ENCODE peak calls at places on chromosome 3, in seven cellular contexts. One of them, this sample, is unnamed.

GRCh38 chr3:94246136-94246535 is 183.3 kb downstream of the NSUN3 start:
- DNase-seq in H1: no peak
- DNase-seq in IMR-90: no peak
- DNase-seq in trophoblast cell: no peak
- DNase-seq in mesenchymal stem cell: no peak
- DNase-seq in H9: no peak
- DNase-seq in neuronal stem cell: no peak
- DNase-seq in this sample: no peak

GRCh38 chr3:172635588-172635987 is 75.3 kb downstream of the NCEH1 start:
- DNase-seq in IMR-90: peak; percentile 60
- DNase-seq in mesenchymal stem cell: no peak
- DNase-seq in H1: no peak
- DNase-seq in H9: no peak
- DNase-seq in neuronal stem cell: no peak
- DNase-seq in trophoblast cell: peak; percentile 61
- DNase-seq in this sample: peak; percentile 54

GRCh38 chr3:175743733-175744400 is 884.7 kb downstream of the NAALADL2 start:
- DNase-seq in H1: no peak
- DNase-seq in IMR-90: peak; percentile 80
- DNase-seq in neuronal stem cell: no peak
- DNase-seq in trophoblast cell: peak; percentile 31
- DNase-seq in mesenchymal stem cell: peak; percentile 28
- DNase-seq in H9: no peak
- DNase-seq in this sample: peak; percentile 28

GRCh38 chr3:63192248-63192647 is 85.9 kb upstream of the SYNPR start:
- DNase-seq in trophoblast cell: no peak
- DNase-seq in H9: no peak
- DNase-seq in H1: no peak
- DNase-seq in IMR-90: no peak
- DNase-seq in neuronal stem cell: no peak
- DNase-seq in mesenchymal stem cell: no peak
- DNase-seq in this sample: peak; percentile 8

GRCh38 chr3:112519424-112520001 is 20.2 kb upstream of the BTLA start:
- DNase-seq in neuronal stem cell: peak; percentile 27
- DNase-seq in mesenchymal stem cell: peak; percentile 73
- DNase-seq in H1: no peak
- DNase-seq in H9: no peak
- DNase-seq in trophoblast cell: peak; percentile 84
- DNase-seq in IMR-90: peak; percentile 78
- DNase-seq in this sample: peak; percentile 80

GRCh38 chr3:30193625-30194044 is 412.8 kb upstream of the TGFBR2 start:
- DNase-seq in mesenchymal stem cell: no peak
- DNase-seq in H9: no peak
- DNase-seq in neuronal stem cell: no peak
- DNase-seq in trophoblast cell: no peak
- DNase-seq in IMR-90: no peak
- DNase-seq in H1: no peak
- DNase-seq in this sample: no peak

GRCh38 chr3:23601020-23601822 is 204.5 kb upstream of the UBE2E1 start:
- DNase-seq in trophoblast cell: no peak
- DNase-seq in H1: no peak
- DNase-seq in neuronal stem cell: no peak
- DNase-seq in mesenchymal stem cell: peak; percentile 13
- DNase-seq in IMR-90: peak; percentile 35
- DNase-seq in H9: no peak
- DNase-seq in this sample: no peak

GRCh38 chr3:170418422-170419300 is at the start of gene CLDN11:
- DNase-seq in trophoblast cell: no peak
- DNase-seq in mesenchymal stem cell: peak; percentile 49
- DNase-seq in H9: peak; percentile 78
- DNase-seq in H1: no peak
- DNase-seq in IMR-90: peak; percentile 75
- DNase-seq in neuronal stem cell: no peak
- DNase-seq in this sample: peak; percentile 70

GRCh38 chr3:113623324-113623723 is 73.1 kb downstream of the USF3 start:
- DNase-seq in IMR-90: no peak
- DNase-seq in H1: peak; percentile 29
- DNase-seq in mesenchymal stem cell: peak; percentile 6
- DNase-seq in H9: peak; percentile 72
- DNase-seq in trophoblast cell: peak; percentile 82
- DNase-seq in neuronal stem cell: no peak
- DNase-seq in this sample: peak; percentile 47

GRCh38 chr3:128310286-128311058 is 156.2 kb downstream of the DNAJB8 start:
- DNase-seq in neuronal stem cell: no peak
- DNase-seq in trophoblast cell: no peak
- DNase-seq in mesenchymal stem cell: no peak
- DNase-seq in H9: peak; percentile 15
- DNase-seq in H1: no peak
- DNase-seq in IMR-90: no peak
- DNase-seq in this sample: no peak

GRCh38 chr3:113263020-113263419 is 51.7 kb downstream of the BOC start:
- DNase-seq in H9: no peak
- DNase-seq in neuronal stem cell: no peak
- DNase-seq in H1: no peak
- DNase-seq in IMR-90: no peak
- DNase-seq in trophoblast cell: no peak
- DNase-seq in mesenchymal stem cell: no peak
- DNase-seq in this sample: no peak

GRCh38 chr3:46700772-46701171 is 420 bp upstream of the TMIE start:
- DNase-seq in IMR-90: no peak
- DNase-seq in mesenchymal stem cell: no peak
- DNase-seq in H9: no peak
- DNase-seq in neuronal stem cell: no peak
- DNase-seq in H1: no peak
- DNase-seq in trophoblast cell: no peak
- DNase-seq in this sample: no peak

GRCh38 chr3:35484939-35485605 is 154.3 kb upstream of the ARPP21 start:
- DNase-seq in H9: no peak
- DNase-seq in neuronal stem cell: no peak
- DNase-seq in mesenchymal stem cell: no peak
- DNase-seq in H1: no peak
- DNase-seq in IMR-90: no peak
- DNase-seq in trophoblast cell: no peak
- DNase-seq in this sample: no peak

GRCh38 chr3:162740941-162741596 is 1244.5 kb downstream of the OTOL1 start:
- DNase-seq in mesenchymal stem cell: no peak
- DNase-seq in H1: peak; percentile 67
- DNase-seq in H9: peak; percentile 59
- DNase-seq in trophoblast cell: no peak
- DNase-seq in IMR-90: no peak
- DNase-seq in neuronal stem cell: no peak
- DNase-seq in this sample: peak; percentile 88

GRCh38 chr3:112132975-112133448 is at the start of gene GCSAM:
- DNase-seq in neuronal stem cell: no peak
- DNase-seq in H1: no peak
- DNase-seq in mesenchymal stem cell: no peak
- DNase-seq in IMR-90: no peak
- DNase-seq in trophoblast cell: peak; percentile 37
- DNase-seq in H9: no peak
- DNase-seq in this sample: no peak

GRCh38 chr3:185283374-185283935 is 29.6 kb upstream of the EHHADH start:
- DNase-seq in IMR-90: peak; percentile 16
- DNase-seq in trophoblast cell: peak; percentile 58
- DNase-seq in H9: no peak
- DNase-seq in H1: no peak
- DNase-seq in mesenchymal stem cell: peak; percentile 26
- DNase-seq in neuronal stem cell: no peak
- DNase-seq in this sample: no peak

GRCh38 chr3:141941093-141941492 is 64.7 kb downstream of the ATP1B3 start:
- DNase-seq in trophoblast cell: no peak
- DNase-seq in H1: no peak
- DNase-seq in H9: no peak
- DNase-seq in IMR-90: no peak
- DNase-seq in mesenchymal stem cell: no peak
- DNase-seq in neuronal stem cell: no peak
- DNase-seq in this sample: peak; percentile 54

GRCh38 chr3:141939759-141940158 is 63.3 kb downstream of the ATP1B3 start:
- DNase-seq in neuronal stem cell: no peak
- DNase-seq in H9: no peak
- DNase-seq in trophoblast cell: no peak
- DNase-seq in H1: no peak
- DNase-seq in IMR-90: no peak
- DNase-seq in mesenchymal stem cell: no peak
- DNase-seq in this sample: peak; percentile 52

GRCh38 chr3:141942006-141942405 is 65.6 kb downstream of the ATP1B3 start:
- DNase-seq in mesenchymal stem cell: no peak
- DNase-seq in trophoblast cell: no peak
- DNase-seq in H9: no peak
- DNase-seq in neuronal stem cell: no peak
- DNase-seq in IMR-90: no peak
- DNase-seq in H1: no peak
- DNase-seq in this sample: no peak

GRCh38 chr3:141938011-141938350 is 61.5 kb downstream of the ATP1B3 start:
- DNase-seq in IMR-90: no peak
- DNase-seq in H9: no peak
- DNase-seq in mesenchymal stem cell: no peak
- DNase-seq in H1: no peak
- DNase-seq in neuronal stem cell: no peak
- DNase-seq in trophoblast cell: no peak
- DNase-seq in this sample: no peak

DNA sequence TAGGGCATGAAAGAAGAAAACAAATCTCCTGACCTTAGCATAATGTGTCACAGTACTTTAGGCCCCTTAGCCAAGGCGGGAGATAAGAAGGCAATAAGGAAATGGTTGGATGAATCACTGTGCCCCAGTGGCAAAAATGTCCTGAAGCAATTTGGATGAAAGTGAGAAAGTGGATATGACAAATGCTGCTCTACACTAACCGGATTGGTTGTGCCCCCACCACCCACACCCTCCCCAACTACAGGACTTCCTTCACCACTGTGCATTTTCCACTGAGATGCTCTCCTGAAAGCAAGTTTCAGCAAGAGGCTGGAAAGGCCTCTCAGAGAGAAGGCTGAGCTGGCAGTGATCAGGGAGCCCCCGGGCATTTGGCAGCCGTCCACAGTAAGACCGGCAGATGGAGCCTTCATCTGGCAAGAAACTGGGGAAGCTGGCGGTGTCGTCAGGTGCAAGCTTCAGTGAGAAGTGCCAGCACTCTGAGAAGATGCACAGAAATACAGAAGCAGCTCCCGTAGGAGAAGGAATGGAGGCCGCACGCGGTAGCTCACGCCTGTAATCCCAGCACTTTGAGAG is 63.8 kb downstream of the ATP1B3 start:
- DNase-seq in mesenchymal stem cell: peak; percentile 69
- DNase-seq in IMR-90: peak; percentile 68
- DNase-seq in H1: no peak
- DNase-seq in neuronal stem cell: no peak
- DNase-seq in trophoblast cell: peak; percentile 76
- DNase-seq in H9: peak; percentile 47
- DNase-seq in this sample: peak; percentile 57
- H3K4ac ChIP-seq in mesenchymal stem cell: no peak overlapping the region
- H3K4ac ChIP-seq in IMR-90: no peak overlapping the region
- H3K4ac ChIP-seq in H1: no peak overlapping the region
- H3K4ac ChIP-seq in neuronal stem cell: no peak overlapping the region
- H3K4ac ChIP-seq in trophoblast cell: no peak overlapping the region
- H3K4ac ChIP-seq in H9: no peak overlapping the region
- H3K4ac ChIP-seq in this sample: no peak overlapping the region

GRCh38 chr3:96410006-96410730 is 404.2 kb upstream of the EPHA6 start:
- DNase-seq in H1: no peak
- DNase-seq in IMR-90: no peak
- DNase-seq in H9: no peak
- DNase-seq in trophoblast cell: no peak
- DNase-seq in mesenchymal stem cell: no peak
- DNase-seq in neuronal stem cell: no peak
- DNase-seq in this sample: no peak
- H3K23ac ChIP-seq in H1: no peak overlapping the region
- H3K23ac ChIP-seq in IMR-90: no peak overlapping the region
- H3K23ac ChIP-seq in H9: no peak overlapping the region
- H3K23ac ChIP-seq in trophoblast cell: no peak overlapping the region
- H3K23ac ChIP-seq in mesenchymal stem cell: no peak overlapping the region
- H3K23ac ChIP-seq in neuronal stem cell: no peak overlapping the region
- H3K23ac ChIP-seq in this sample: no peak overlapping the region

DNA sequence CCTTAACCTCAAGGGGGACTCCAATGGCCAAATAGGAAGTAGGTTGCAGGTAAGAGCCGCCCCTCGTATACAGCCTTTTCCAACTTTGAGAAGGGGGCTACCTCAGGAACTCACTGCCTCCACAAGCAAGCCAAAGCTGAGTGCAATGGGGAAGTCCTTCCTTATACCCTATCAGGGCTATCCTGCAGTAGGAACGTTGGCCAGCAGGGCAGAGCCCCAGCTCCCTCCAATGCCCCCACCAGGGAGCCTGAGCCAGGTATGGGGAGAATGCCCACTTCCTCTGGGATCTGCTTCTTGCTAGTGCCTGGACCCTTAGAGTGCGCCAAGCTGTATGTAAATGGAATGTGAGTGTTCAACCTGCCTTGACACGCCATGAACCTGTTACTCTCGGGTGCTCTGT is 16.3 kb downstream of the CACNA2D2 start:
- DNase-seq in neuronal stem cell: no peak
- DNase-seq in IMR-90: no peak
- DNase-seq in H9: no peak
- DNase-seq in mesenchymal stem cell: no peak
- DNase-seq in H1: no peak
- DNase-seq in trophoblast cell: no peak
- DNase-seq in this sample: no peak
- H3K4ac ChIP-seq in neuronal stem cell: no peak overlapping the region
- H3K4ac ChIP-seq in IMR-90: no peak overlapping the region
- H3K4ac ChIP-seq in H9: no peak overlapping the region
- H3K4ac ChIP-seq in mesenchymal stem cell: no peak overlapping the region
- H3K4ac ChIP-seq in H1: no peak overlapping the region
- H3K4ac ChIP-seq in trophoblast cell: no peak overlapping the region
- H3K4ac ChIP-seq in this sample: no peak overlapping the region

GRCh38 chr3:37836589-37836988 is 25.1 kb upstream of the CTDSPL start:
- DNase-seq in H1: no peak
- DNase-seq in neuronal stem cell: no peak
- DNase-seq in trophoblast cell: no peak
- DNase-seq in IMR-90: no peak
- DNase-seq in mesenchymal stem cell: no peak
- DNase-seq in H9: no peak
- DNase-seq in this sample: no peak
- H3K23ac ChIP-seq in H1: no peak overlapping the region
- H3K23ac ChIP-seq in neuronal stem cell: no peak overlapping the region
- H3K23ac ChIP-seq in trophoblast cell: no peak overlapping the region
- H3K23ac ChIP-seq in IMR-90: no peak overlapping the region
- H3K23ac ChIP-seq in mesenchymal stem cell: no peak overlapping the region
- H3K23ac ChIP-seq in H9: no peak overlapping the region
- H3K23ac ChIP-seq in this sample: no peak overlapping the region

GRCh38 chr3:60890226-60890625 is 361.0 kb downstream of the FHIT start:
- DNase-seq in neuronal stem cell: no peak
- DNase-seq in H1: no peak
- DNase-seq in trophoblast cell: no peak
- DNase-seq in H9: no peak
- DNase-seq in IMR-90: no peak
- DNase-seq in mesenchymal stem cell: no peak
- DNase-seq in this sample: no peak
- H3K4ac ChIP-seq in neuronal stem cell: no peak overlapping the region
- H3K4ac ChIP-seq in H1: no peak overlapping the region
- H3K4ac ChIP-seq in trophoblast cell: no peak overlapping the region
- H3K4ac ChIP-seq in H9: no peak overlapping the region
- H3K4ac ChIP-seq in IMR-90: no peak overlapping the region
- H3K4ac ChIP-seq in mesenchymal stem cell: no peak overlapping the region
- H3K4ac ChIP-seq in this sample: no peak overlapping the region